ENCODE peak calls at places on chromosomes 11 and 22, in ten cellular contexts. L is anterior cingulate cortex; W is GM04504; F is mammary epithelial cell; H is T-helper 22 cell; T is WERI-Rb-1; O is activated naive CD4-positive, alpha-beta T cell; D is Caki2; X is EL; P is AG04450. J is an unnamed sample.

GRCh38 chr22:27672721-27673387 is 128.7 kb downstream of the MN1 start:
- DNase-seq in O (no peak), F (no peak), W (no peak), X (no peak), P (no peak), H (no peak), D (no peak), T (no peak), L (no peak), J (no peak)

GRCh38 chr11:118052581-118053206 is 24.2 kb upstream of the TMPRSS4 start:
- DNase-seq in X (no peak), D (no peak), O (no peak), P (no peak), F (no peak), H (no peak), W (no peak), T (no peak), L (no peak), J (no peak)

GRCh38 chr22:41092847-41093371 is 517 bp downstream of the EP300 start:
- DNase-seq in P (no peak), D (peak; percentile 39), F (peak; percentile 44), W (peak; percentile 4), X (peak; percentile 40), O (no peak), L (peak; percentile 42), H (no peak), T (no peak), J (peak; percentile 20)

GRCh38 chr11:78313181-78313788 is 104.3 kb downstream of the GAB2 start:
- DNase-seq in H (no peak), W (peak; percentile 48), O (no peak), X (peak; percentile 74), D (peak; percentile 8), F (peak; percentile 66), T (no peak), P (no peak), L (no peak), J (no peak)

GRCh38 chr11:46352063-46352841 is 5.0 kb downstream of the DGKZ start:
- DNase-seq in D (no peak), L (peak; percentile 60), F (peak; percentile 87), H (peak; percentile 80), O (peak; percentile 49), X (no peak), W (no peak), P (no peak), T (peak; percentile 88), J (peak; percentile 69)

GRCh38 chr22:45551310-45552016 is 48.8 kb downstream of the FBLN1 start:
- DNase-seq in F (no peak), H (no peak), D (no peak), L (peak; percentile 7), P (no peak), W (no peak), T (no peak), X (no peak), O (no peak), J (no peak)

GRCh38 chr22:37559901-37560681 is at the start of gene CDC42EP1:
- DNase-seq in O (no peak), X (peak; percentile 67), D (peak; percentile 58), W (no peak), F (no peak), L (no peak), H (no peak), T (peak; percentile 39), P (no peak), J (no peak)

GRCh38 chr11:61061081-61061826 is 41.0 kb upstream of the CD5 start:
- DNase-seq in T (no peak), W (no peak), P (no peak), H (peak; percentile 83), O (peak; percentile 54), L (no peak), X (peak; percentile 13), D (no peak), F (peak; percentile 79), J (peak; percentile 52)

GRCh38 chr22:48944433-48944755 is 883.3 kb downstream of the BRD1 start:
- DNase-seq in D (no peak), H (no peak), X (no peak), T (no peak), L (no peak), F (no peak), O (no peak), P (no peak), W (no peak), J (no peak)

J was measured in GM12892.